ENCODE peak calls at places on chromosomes 16 and 17, in six cellular contexts. U is neuronal stem cell, M is H9, W is IMR-90, A is mesendoderm, J is H1. D is an unnamed sample.

GRCh38 chr17:74210191-74211140 is 2.9 kb upstream of the TTYH2 start:
- DNase-seq in M (peak), A (peak), U (peak), J (peak), W (peak), D (peak)

GRCh38 chr17:4852504-4853075 is 19.4 kb downstream of the MINK1 start:
- DNase-seq in U (no peak), W (peak), A (no peak), J (no peak), M (no peak), D (peak)

GRCh38 chr16:85245307-85246172 is 133.3 kb upstream of the CIBAR2 start:
- DNase-seq in J (peak), U (peak), M (peak), A (peak), W (peak), D (peak)

GRCh38 chr16:35748621-35749252 is 2289.3 kb downstream of the TP53TG3F start:
- DNase-seq in A (no peak), U (no peak), W (no peak), M (no peak), J (no peak), D (no peak)

GRCh38 chr16:27729516-27730304 is 179.8 kb downstream of the KATNIP start:
- DNase-seq in M (no peak), U (no peak), W (peak), J (no peak), A (no peak), D (no peak)

GRCh38 chr17:5237541-5238016 is 2.9 kb upstream of the SCIMP start:
- DNase-seq in A (peak), W (peak), U (peak), M (peak), J (peak), D (peak)

GRCh38 chr16:65919116-65919515 is 447.4 kb upstream of the CDH5 start:
- DNase-seq in J (no peak), A (peak), M (no peak), W (no peak), U (no peak), D (no peak)

GRCh38 chr16:68901910-68902309 is 58.6 kb downstream of the TANGO6 start:
- DNase-seq in U (no peak), W (peak), A (peak), M (no peak), J (no peak), D (no peak)

GRCh38 chr16:59164461-59164860 is 430.3 kb upstream of the GOT2 start:
- DNase-seq in J (no peak), A (peak), U (peak), W (no peak), M (no peak), D (peak)

GRCh38 chr16:2214721-2214970 is at the start of gene PGP:
- DNase-seq in J (no peak), A (no peak), M (no peak), W (no peak), U (no peak), D (no peak)

GRCh38 chr17:44062871-44063270 is 3.6 kb downstream of the LSM12 start:
- DNase-seq in A (no peak), W (no peak), U (no peak), M (no peak), J (no peak), D (no peak)

GRCh38 chr16:49282690-49283375 is 1.2 kb upstream of the CBLN1 start:
- DNase-seq in J (peak), A (peak), U (no peak), W (no peak), M (peak), D (no peak)

GRCh38 chr17:53724726-53725125 is 98.0 kb upstream of the KIF2B start:
- DNase-seq in A (no peak), J (no peak), U (no peak), M (no peak), W (no peak), D (no peak)

GRCh38 chr17:16419074-16419928 is 3.9 kb downstream of the TRPV2 start:
- DNase-seq in A (peak), J (no peak), U (no peak), M (no peak), W (peak), D (peak)

GRCh38 chr16:31215287-31216115 is 1.4 kb downstream of the PYDC1 start:
- DNase-seq in U (peak), M (peak), A (peak), J (peak), W (peak), D (peak)

GRCh38 chr17:16407911-16408588 is 7.3 kb upstream of the TRPV2 start:
- DNase-seq in M (peak), W (peak), J (peak), U (no peak), A (no peak), D (peak)

GRCh38 chr16:56700195-56700594 is 17.9 kb downstream of the MT1X start:
- DNase-seq in M (no peak), U (no peak), J (no peak), A (no peak), W (peak), D (no peak)

GRCh38 chr17:51397361-51398127 is 137.2 kb downstream of the UTP18 start:
- DNase-seq in A (peak), M (no peak), J (no peak), U (no peak), W (peak), D (no peak)

GRCh38 chr16:54447606-54448440 is 161.2 kb upstream of the IRX3 start:
- DNase-seq in J (no peak), A (peak), M (no peak), U (no peak), W (peak), D (peak)

GRCh38 chr17:17457680-17458079 is 19.1 kb upstream of the MED9 start:
- DNase-seq in J (no peak), U (no peak), A (no peak), M (no peak), W (no peak), D (no peak)
- H2BK15ac ChIP-seq in J (no peak), U (no peak), A (no peak), M (no peak), W (no peak), D (no peak)

DNA sequence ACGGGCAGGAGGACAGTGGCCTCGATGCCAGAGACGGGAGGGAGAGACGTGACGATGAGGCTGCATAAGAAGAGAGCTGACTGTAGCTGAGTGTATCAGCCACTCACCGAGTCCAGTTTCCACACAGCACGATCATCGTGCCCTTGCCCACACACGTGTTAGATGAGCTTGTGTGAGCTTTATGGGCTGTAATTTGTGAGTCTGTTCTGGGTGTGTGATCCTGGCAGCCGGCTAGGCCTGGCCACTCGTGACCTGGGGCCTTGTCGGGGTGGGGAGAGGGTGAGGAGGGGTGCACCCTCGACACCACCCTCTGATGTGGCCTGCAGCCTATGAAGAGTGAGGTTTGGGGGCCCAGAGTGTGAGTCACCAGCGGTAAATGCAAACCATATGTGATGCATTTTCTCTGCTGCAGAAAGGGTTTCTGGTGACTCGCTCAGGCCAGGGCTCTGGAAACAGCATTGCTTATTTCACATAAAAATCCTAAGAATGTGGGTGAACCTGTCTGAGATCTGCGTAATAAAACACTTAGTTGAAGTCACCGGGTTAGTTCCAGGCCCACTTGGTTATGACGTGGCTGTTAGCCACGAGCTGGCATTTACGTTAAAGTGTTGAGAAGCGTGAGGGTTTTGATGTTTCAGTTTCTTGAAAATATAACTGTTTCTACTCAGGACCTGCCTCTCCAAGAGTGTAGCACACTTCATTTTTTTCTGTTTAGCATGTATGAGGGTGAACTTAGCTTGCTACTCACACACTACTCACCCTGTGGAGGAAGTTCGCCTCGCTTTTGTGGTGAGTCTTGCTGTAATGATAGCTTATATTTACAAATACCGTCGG is 4.2 kb downstream of the METRNL start:
- DNase-seq in W (peak), M (peak), J (no peak), U (no peak), A (peak), D (peak)
- H3K27ac ChIP-seq in W (peak), M (peak), J (peak), U (no peak), A (no peak), D (peak)

DNA sequence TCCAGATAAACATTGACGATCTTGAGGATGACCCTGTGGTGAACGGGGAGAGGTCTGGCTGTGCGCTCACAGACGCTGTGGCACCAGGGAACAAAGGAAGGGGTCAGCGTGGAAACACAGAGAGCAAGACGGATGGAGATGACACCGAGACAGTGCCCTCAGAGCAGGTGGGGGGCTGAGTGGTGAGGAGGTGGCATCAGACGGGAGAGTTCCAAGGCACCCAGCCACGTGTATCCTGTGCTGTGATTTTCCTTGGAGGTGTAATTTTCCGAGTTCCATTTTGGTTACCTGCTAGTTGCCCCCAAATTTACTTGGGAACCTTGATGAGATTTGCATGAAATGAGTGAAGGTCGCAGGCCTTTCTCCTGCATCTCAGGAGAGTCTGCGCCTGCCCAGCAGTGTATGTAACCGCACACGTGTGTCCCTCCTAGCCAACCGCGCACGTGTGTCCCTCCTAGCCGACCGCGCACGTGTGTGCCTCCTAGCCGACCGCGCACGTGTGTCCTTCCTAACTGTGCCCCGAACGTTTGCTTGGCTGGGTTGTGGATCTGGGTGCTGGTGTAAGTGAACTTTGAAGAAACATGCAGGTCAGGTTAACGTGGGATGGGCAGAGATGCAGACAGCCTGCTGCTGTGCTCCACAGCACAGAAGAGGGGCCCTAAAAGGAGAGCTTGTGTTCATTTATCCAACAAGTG is 10.1 kb downstream of the TCF25 start:
- DNase-seq in U (no peak), A (no peak), J (no peak), M (no peak), W (no peak), D (no peak)
- H2BK15ac ChIP-seq in U (no peak), A (no peak), J (no peak), M (no peak), W (no peak), D (no peak)

DNA sequence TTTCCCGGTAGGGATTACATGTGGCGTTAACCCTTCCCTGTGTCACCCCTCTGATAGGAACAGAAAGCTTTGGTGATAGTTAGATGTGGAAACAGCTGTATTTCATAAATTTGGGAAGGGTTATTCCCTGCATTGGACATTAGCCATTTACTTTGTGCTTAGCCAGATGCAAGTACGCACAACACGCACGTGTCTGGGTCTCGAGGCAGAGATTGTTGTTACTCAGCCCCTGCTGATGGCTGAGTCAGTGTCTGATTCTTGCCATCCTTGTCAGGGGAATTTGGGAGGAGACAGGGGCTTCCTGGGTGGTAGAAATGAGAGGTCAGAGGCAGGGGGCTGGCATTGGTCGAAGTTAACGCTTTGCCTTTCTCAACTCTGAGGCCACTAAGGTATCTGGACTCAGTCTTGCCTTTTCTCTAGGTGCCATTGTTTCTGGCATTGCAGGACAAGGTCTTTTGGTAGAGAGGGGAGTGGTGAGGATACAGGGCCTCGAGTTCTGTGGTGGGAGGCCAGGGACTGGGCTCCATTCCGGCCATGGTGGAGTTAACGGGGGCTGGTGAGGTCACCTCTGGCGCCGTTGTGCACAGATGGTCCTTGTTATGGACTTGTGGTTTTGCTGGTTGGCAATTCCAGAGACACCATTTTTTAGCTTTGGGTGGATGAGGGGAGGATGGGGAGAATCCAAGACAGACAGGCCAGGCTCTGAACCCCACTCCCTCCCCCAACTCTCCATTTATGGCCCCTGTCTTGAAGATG is 8.2 kb downstream of the MMP2 start:
- DNase-seq in M (no peak), A (no peak), W (peak), J (no peak), U (no peak), D (peak)
- H3K27ac ChIP-seq in M (no peak), A (no peak), W (peak), J (no peak), U (no peak), D (no peak)

GRCh38 chr16:81458149-81458669 is 13.6 kb downstream of the CMIP start:
- DNase-seq in A (no peak), U (no peak), M (no peak), W (no peak), J (no peak), D (no peak)
- H2BK15ac ChIP-seq in A (no peak), U (no peak), M (no peak), W (peak), J (no peak), D (no peak)

D was measured in mesenchymal stem cell.